ENCODE peak calls at places on chromosomes 7 and 10, in four cellular contexts. One of them, this sample, is unnamed.

GRCh38 chr7:107659666-107660065 is 962 bp upstream of the SLC26A4 start:
- DNase-seq in PC-9: no peak
- DNase-seq in heart left ventricle: no peak
- DNase-seq in heart right ventricle: no peak
- DNase-seq in this sample: no peak

GRCh38 chr10:85235258-85235657 is 906.9 kb downstream of the CCSER2 start:
- DNase-seq in heart right ventricle: no peak
- DNase-seq in PC-9: no peak
- DNase-seq in heart left ventricle: no peak
- DNase-seq in this sample: no peak

GRCh38 chr7:84181628-84182027 is 13.0 kb downstream of the SEMA3A start:
- DNase-seq in heart left ventricle: no peak
- DNase-seq in heart right ventricle: no peak
- DNase-seq in PC-9: no peak
- DNase-seq in this sample: no peak

GRCh38 chr7:123871998-123872867 is 27.3 kb downstream of the HYAL4 start:
- DNase-seq in heart left ventricle: no peak
- DNase-seq in heart right ventricle: peak; percentile 14
- DNase-seq in PC-9: peak; percentile 38
- DNase-seq in this sample: peak; percentile 47

GRCh38 chr10:22699976-22700375 is 14.4 kb downstream of the PIP4K2A start:
- DNase-seq in heart right ventricle: no peak
- DNase-seq in PC-9: no peak
- DNase-seq in heart left ventricle: no peak
- DNase-seq in this sample: no peak

GRCh38 chr7:128104109-128104742 is 73.0 kb upstream of the LRRC4 start:
- DNase-seq in heart right ventricle: peak; percentile 25
- DNase-seq in heart left ventricle: no peak
- DNase-seq in PC-9: no peak
- DNase-seq in this sample: no peak

GRCh38 chr7:47452295-47452694 is 129.6 kb downstream of the TNS3 start:
- DNase-seq in heart right ventricle: no peak
- DNase-seq in heart left ventricle: no peak
- DNase-seq in PC-9: no peak
- DNase-seq in this sample: no peak

GRCh38 chr10:93745411-93746065 is 12.2 kb upstream of the LGI1 start:
- DNase-seq in heart right ventricle: no peak
- DNase-seq in PC-9: peak; percentile 9
- DNase-seq in heart left ventricle: no peak
- DNase-seq in this sample: no peak

GRCh38 chr7:150413640-150414081 is 34.5 kb downstream of the ZNF775 start:
- DNase-seq in heart left ventricle: peak; percentile 18
- DNase-seq in heart right ventricle: no peak
- DNase-seq in PC-9: no peak
- DNase-seq in this sample: no peak

GRCh38 chr7:134478707-134479106 is 19.8 kb upstream of the AKR1B1 start:
- DNase-seq in heart left ventricle: no peak
- DNase-seq in PC-9: no peak
- DNase-seq in heart right ventricle: no peak
- DNase-seq in this sample: no peak

GRCh38 chr7:2729043-2729892 is 41.3 kb downstream of the AMZ1 start:
- DNase-seq in PC-9: no peak
- DNase-seq in heart left ventricle: peak; percentile 60
- DNase-seq in heart right ventricle: no peak
- DNase-seq in this sample: no peak

GRCh38 chr10:126042354-126042753 is 146.0 kb downstream of the FANK1 start:
- DNase-seq in heart left ventricle: no peak
- DNase-seq in PC-9: no peak
- DNase-seq in heart right ventricle: no peak
- DNase-seq in this sample: no peak

GRCh38 chr10:52491246-52492000 is 177.3 kb downstream of the DKK1 start:
- DNase-seq in heart right ventricle: no peak
- DNase-seq in heart left ventricle: no peak
- DNase-seq in PC-9: no peak
- DNase-seq in this sample: no peak

GRCh38 chr10:79381804-79382221 is 34.5 kb downstream of the PPIF start:
- DNase-seq in heart left ventricle: peak; percentile 76
- DNase-seq in heart right ventricle: peak; percentile 62
- DNase-seq in PC-9: no peak
- DNase-seq in this sample: no peak

GRCh38 chr10:102670871-102671434 is 26.7 kb downstream of the TRIM8 start:
- DNase-seq in PC-9: no peak
- DNase-seq in heart left ventricle: no peak
- DNase-seq in heart right ventricle: no peak
- DNase-seq in this sample: no peak

GRCh38 chr7:90973146-90973545 is 291.1 kb upstream of the FZD1 start:
- DNase-seq in heart right ventricle: no peak
- DNase-seq in heart left ventricle: no peak
- DNase-seq in PC-9: no peak
- DNase-seq in this sample: no peak

GRCh38 chr7:139701908-139702307 is 75.9 kb downstream of the HIPK2 start:
- DNase-seq in heart left ventricle: no peak
- DNase-seq in PC-9: no peak
- DNase-seq in heart right ventricle: no peak
- DNase-seq in this sample: no peak

GRCh38 chr7:63925262-63925625 is 73.4 kb upstream of the ZNF722 start:
- DNase-seq in heart right ventricle: no peak
- DNase-seq in heart left ventricle: no peak
- DNase-seq in PC-9: no peak
- DNase-seq in this sample: no peak

GRCh38 chr7:17061443-17061842 is 179.7 kb upstream of the AGR3 start:
- DNase-seq in heart left ventricle: no peak
- DNase-seq in heart right ventricle: no peak
- DNase-seq in PC-9: no peak
- DNase-seq in this sample: no peak

GRCh38 chr7:38368191-38368605 is 94.8 kb upstream of the TARP start:
- DNase-seq in heart right ventricle: peak; percentile 56
- DNase-seq in heart left ventricle: peak; percentile 76
- DNase-seq in PC-9: peak; percentile 72
- DNase-seq in this sample: peak; percentile 21

GRCh38 chr10:128237710-128238109 is 111.5 kb upstream of the MKI67 start:
- DNase-seq in heart left ventricle: no peak
- DNase-seq in heart right ventricle: no peak
- DNase-seq in PC-9: no peak
- DNase-seq in this sample: no peak

GRCh38 chr10:128233422-128233821 is 107.2 kb upstream of the MKI67 start:
- DNase-seq in heart right ventricle: no peak
- DNase-seq in heart left ventricle: no peak
- DNase-seq in PC-9: no peak
- DNase-seq in this sample: no peak
- H3K4me3 ChIP-seq in heart right ventricle: no peak overlapping the region
- H3K4me3 ChIP-seq in heart left ventricle: no peak overlapping the region
- H3K4me3 ChIP-seq in PC-9: no peak overlapping the region
- H3K4me3 ChIP-seq in this sample: no peak overlapping the region

GRCh38 chr10:59470570-59470969 is 108.2 kb upstream of the FAM13C start:
- DNase-seq in PC-9: no peak
- DNase-seq in heart right ventricle: no peak
- DNase-seq in heart left ventricle: no peak
- DNase-seq in this sample: no peak

GRCh38 chr10:59464483-59464882 is 102.1 kb upstream of the FAM13C start:
- DNase-seq in heart right ventricle: no peak
- DNase-seq in PC-9: no peak
- DNase-seq in heart left ventricle: no peak
- DNase-seq in this sample: no peak

GRCh38 chr10:59460601-59461000 is 98.3 kb upstream of the FAM13C start:
- DNase-seq in PC-9: no peak
- DNase-seq in heart right ventricle: no peak
- DNase-seq in heart left ventricle: no peak
- DNase-seq in this sample: no peak

GRCh38 chr10:59463909-59464308 is 101.6 kb upstream of the FAM13C start:
- DNase-seq in PC-9: no peak
- DNase-seq in heart right ventricle: no peak
- DNase-seq in heart left ventricle: no peak
- DNase-seq in this sample: no peak

GRCh38 chr10:59465089-59465488 is 102.7 kb upstream of the FAM13C start:
- DNase-seq in heart left ventricle: no peak
- DNase-seq in heart right ventricle: no peak
- DNase-seq in PC-9: no peak
- DNase-seq in this sample: peak; percentile 13
- TF ChIP-seq CTCF in heart left ventricle: peak; percentile 63
- TF ChIP-seq CTCF in heart right ventricle: no peak
- TF ChIP-seq CTCF in PC-9: peak; percentile 20
- TF ChIP-seq CTCF in this sample: peak; percentile 50

DNA sequence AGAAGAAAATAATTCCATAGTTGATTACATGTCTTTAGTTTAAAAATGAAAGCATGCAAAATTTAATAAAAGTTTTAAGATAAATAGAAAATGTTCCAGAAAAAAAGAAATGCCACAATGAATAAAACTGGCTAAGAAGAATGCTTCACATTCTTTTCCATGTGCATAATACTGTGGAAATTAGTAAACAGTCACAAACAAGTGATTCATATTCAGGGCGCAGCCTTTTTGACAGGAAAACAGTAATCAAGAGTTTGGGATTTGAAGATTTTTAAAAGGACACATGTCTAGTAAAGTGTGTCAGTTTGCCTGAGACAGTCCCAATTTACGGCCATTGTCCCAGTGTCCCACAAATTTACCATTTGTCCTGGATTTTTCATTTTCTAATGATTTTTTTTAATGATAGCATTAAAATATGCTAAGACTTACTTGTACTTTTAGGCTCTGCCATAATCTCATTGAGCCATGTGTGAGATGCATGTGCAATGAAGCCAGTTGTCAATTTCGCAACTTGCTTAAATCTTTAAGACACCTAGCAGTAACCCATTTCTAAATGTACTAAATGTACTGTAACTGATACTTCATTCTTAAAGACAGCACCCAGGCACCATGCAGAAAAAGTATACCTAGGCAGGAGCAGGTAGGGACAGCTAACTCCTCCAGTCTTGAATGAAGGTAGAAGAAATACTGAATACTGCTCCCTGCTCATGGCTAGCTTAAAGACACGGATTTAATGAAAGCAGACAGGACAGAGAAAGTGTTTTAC is 46.9 kb downstream of the ZNF438 start:
- DNase-seq in heart left ventricle: no peak
- DNase-seq in heart right ventricle: no peak
- DNase-seq in PC-9: no peak
- DNase-seq in this sample: no peak
- H3K4me3 ChIP-seq in heart left ventricle: no peak overlapping the region
- H3K4me3 ChIP-seq in heart right ventricle: no peak overlapping the region
- H3K4me3 ChIP-seq in PC-9: no peak overlapping the region
- H3K4me3 ChIP-seq in this sample: no peak overlapping the region

GRCh38 chr7:78020874-78021249 is 222.3 kb downstream of the PHTF2 start:
- DNase-seq in PC-9: no peak
- DNase-seq in heart left ventricle: no peak
- DNase-seq in heart right ventricle: no peak
- DNase-seq in this sample: no peak
- TF ChIP-seq CTCF in PC-9: peak; percentile 14
- TF ChIP-seq CTCF in heart left ventricle: no peak
- TF ChIP-seq CTCF in heart right ventricle: no peak
- TF ChIP-seq CTCF in this sample: no peak